ENCODE peak calls at places on chromosomes 12 and 14, in six cellular contexts. C is A549, Q is upper lobe of left lung, V is GM12878, F is K562, O is HepG2. L is an unnamed sample.

GRCh38 chr12:108119974-108120862 is 8.9 kb upstream of the WSCD2 start:
- ATAC-seq in C (no peak), Q (no peak), V (no peak), F (no peak), O (no peak), L (no peak)

GRCh38 chr12:108720757-108721514 is 10.4 kb downstream of the CORO1C start:
- ATAC-seq in C (no peak), Q (no peak), V (no peak), F (peak), O (peak), L (peak)

GRCh38 chr12:122934722-122935121 is 31.5 kb downstream of the ABCB9 start:
- ATAC-seq in C (no peak), Q (no peak), V (peak), F (no peak), O (no peak), L (no peak)

GRCh38 chr14:73729556-73730265 is 15.5 kb upstream of the PNMA1 start:
- ATAC-seq in C (no peak), Q (no peak), V (no peak), F (no peak), O (no peak), L (no peak)

GRCh38 chr12:2623472-2623871 is 171.3 kb upstream of the FKBP4 start:
- ATAC-seq in C (no peak), Q (no peak), V (no peak), F (no peak), O (no peak), L (no peak)

GRCh38 chr12:90090929-90091651 is 382.5 kb upstream of the ATP2B1 start:
- ATAC-seq in C (peak), Q (peak), V (no peak), F (peak), O (peak), L (no peak)

GRCh38 chr14:88986146-88986841 is 161.8 kb downstream of the TTC8 start:
- ATAC-seq in C (peak), Q (peak), V (no peak), F (no peak), O (no peak), L (no peak)

GRCh38 chr12:67449591-67450052 is 180.5 kb downstream of the CAND1 start:
- ATAC-seq in C (no peak), Q (no peak), V (peak), F (no peak), O (no peak), L (no peak)

GRCh38 chr12:86367137-86367536 is 110.9 kb upstream of the MGAT4C start:
- ATAC-seq in C (no peak), Q (no peak), V (no peak), F (no peak), O (no peak), L (no peak)

GRCh38 chr14:69643430-69644200 is 32.2 kb downstream of the SUSD6 start:
- ATAC-seq in C (peak), Q (peak), V (no peak), F (peak), O (peak), L (no peak)

GRCh38 chr12:99567072-99567471 is 80.5 kb upstream of the GARIN6 start:
- ATAC-seq in C (no peak), Q (no peak), V (no peak), F (no peak), O (no peak), L (no peak)

GRCh38 chr12:90298289-90298948 is 589.8 kb upstream of the ATP2B1 start:
- ATAC-seq in C (no peak), Q (no peak), V (peak), F (no peak), O (no peak), L (no peak)

GRCh38 chr12:111991946-111992345 is 21.0 kb downstream of the TMEM116 start:
- ATAC-seq in C (no peak), Q (no peak), V (no peak), F (peak), O (no peak), L (no peak)

GRCh38 chr12:57332646-57333312 is 81.8 kb upstream of the STAC3 start:
- ATAC-seq in C (no peak), Q (no peak), V (no peak), F (no peak), O (no peak), L (no peak)

GRCh38 chr14:89955022-89955414 is 488 bp upstream of the EFCAB11 start:
- ATAC-seq in C (peak), Q (no peak), V (no peak), F (peak), O (peak), L (peak)

GRCh38 chr12:56014205-56014604 is 6.6 kb upstream of the IKZF4 start:
- ATAC-seq in C (no peak), Q (peak), V (no peak), F (no peak), O (no peak), L (no peak)

GRCh38 chr12:112879191-112879705 is 27.5 kb upstream of the OAS1 start:
- ATAC-seq in C (no peak), Q (no peak), V (no peak), F (no peak), O (no peak), L (no peak)

GRCh38 chr12:41956353-41956752 is 188.3 kb downstream of the GXYLT1 start:
- ATAC-seq in C (no peak), Q (no peak), V (no peak), F (no peak), O (no peak), L (no peak)

GRCh38 chr14:20559461-20559904 is 1.4 kb downstream of the RNASE9 start:
- ATAC-seq in C (no peak), Q (no peak), V (no peak), F (peak), O (no peak), L (no peak)

GRCh38 chr14:55926007-55926406 is 192.2 kb upstream of the PELI2 start:
- ATAC-seq in C (no peak), Q (peak), V (no peak), F (no peak), O (peak), L (no peak)

GRCh38 chr12:119673634-119674033 is 5.7 kb downstream of the PRKAB1 start:
- ATAC-seq in C (no peak), Q (no peak), V (no peak), F (no peak), O (no peak), L (peak)

GRCh38 chr12:119669744-119670472 is 2.0 kb downstream of the PRKAB1 start:
- ATAC-seq in C (no peak), Q (peak), V (no peak), F (no peak), O (peak), L (no peak)

GRCh38 chr12:119672194-119672593 is 4.3 kb downstream of the PRKAB1 start:
- ATAC-seq in C (no peak), Q (no peak), V (no peak), F (peak), O (no peak), L (no peak)

GRCh38 chr12:119668315-119668651 is 350 bp downstream of the PRKAB1 start:
- ATAC-seq in C (no peak), Q (peak), V (no peak), F (no peak), O (no peak), L (no peak)

GRCh38 chr12:119671070-119671469 is 3.1 kb downstream of the PRKAB1 start:
- ATAC-seq in C (no peak), Q (no peak), V (no peak), F (no peak), O (no peak), L (no peak)
- H3K27ac ChIP-seq in C (no peak), Q (peak), V (peak), F (peak), O (no peak), L (no peak)

GRCh38 chr12:82904219-82904795 is 217.6 kb downstream of the TMTC2 start:
- ATAC-seq in C (no peak), Q (no peak), V (peak), F (no peak), O (no peak), L (no peak)
- TF ChIP-seq EP300 in C (no peak), Q (no peak), V (no peak), F (no peak), O (no peak), L (no peak)

DNA sequence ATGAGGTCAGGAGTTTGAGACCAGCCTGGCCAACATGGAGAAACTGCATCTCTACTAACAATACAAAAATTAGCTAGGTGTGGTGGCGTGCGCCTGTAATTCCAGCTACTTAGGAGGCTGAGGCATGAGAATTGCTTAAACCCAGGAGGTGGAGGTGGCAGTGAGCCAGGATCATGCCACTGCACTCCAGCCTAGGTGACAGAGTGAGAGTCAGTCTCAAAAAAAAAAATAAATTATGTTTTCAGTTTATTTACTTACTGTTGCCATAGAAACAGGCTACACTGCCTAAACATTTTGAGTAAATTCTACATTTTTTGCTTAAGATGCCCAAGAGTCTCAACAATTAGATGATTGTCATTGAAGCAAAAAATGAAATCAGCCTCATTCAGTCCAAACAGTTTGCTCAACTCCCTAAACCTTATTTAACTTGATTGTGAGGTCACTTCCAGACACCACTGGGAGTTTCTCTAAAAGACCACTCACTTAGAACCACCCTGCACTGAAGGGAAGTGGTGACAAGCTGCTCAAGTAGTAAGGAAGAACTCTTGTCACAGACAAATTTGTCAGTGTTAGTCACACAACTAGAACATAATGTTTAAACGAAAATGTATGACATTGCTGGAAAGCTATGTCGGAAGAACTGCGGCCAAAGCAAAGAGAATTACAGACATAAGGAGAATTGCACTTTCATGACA is 9.8 kb upstream of the GNPNAT1 start:
- ATAC-seq in C (peak), Q (no peak), V (peak), F (no peak), O (peak), L (peak)
- H3K27ac ChIP-seq in C (no peak), Q (peak), V (no peak), F (no peak), O (peak), L (peak)

GRCh38 chr12:121715862-121716435 is 3.4 kb downstream of the TMEM120B start:
- ATAC-seq in C (no peak), Q (no peak), V (no peak), F (no peak), O (no peak), L (no peak)

GRCh38 chr12:121713257-121714155 is 954 bp downstream of the TMEM120B start:
- ATAC-seq in C (peak), Q (no peak), V (peak), F (peak), O (peak), L (peak)

GRCh38 chr12:121709478-121709890 is 3.1 kb upstream of the TMEM120B start:
- ATAC-seq in C (peak), Q (peak), V (no peak), F (no peak), O (peak), L (no peak)

GRCh38 chr12:121711925-121712461 is 559 bp upstream of the TMEM120B start:
- ATAC-seq in C (peak), Q (peak), V (peak), F (peak), O (peak), L (peak)

GRCh38 chr12:121712462-121713256 is at the start of gene TMEM120B:
- ATAC-seq in C (peak), Q (peak), V (peak), F (peak), O (peak), L (peak)
- TF ChIP-seq EP300 in C (no peak), Q (no peak), V (no peak), F (no peak), O (no peak), L (no peak)

GRCh38 chr12:75964150-75964549 is 67.4 kb downstream of the PHLDA1 start:
- ATAC-seq in C (peak), Q (peak), V (peak), F (peak), O (no peak), L (no peak)
- H3K27ac ChIP-seq in C (peak), Q (no peak), V (no peak), F (no peak), O (no peak), L (no peak)